ENCODE peak calls at places on chromosome 6, in seven cellular contexts. G is left ventricle myocardium inferior, U is retinal pigment epithelial cell, C is nephron progenitor cell, R is NCI-H1436, I is aorta, T is fibroblast of mammary gland. B is an unnamed sample.

GRCh38 chr6:83062225-83062624 is 3.4 kb downstream of the UBE3D start:
- DNase-seq in U (no peak), R (no peak), C (no peak), T (peak), G (no peak), I (no peak), B (no peak)

GRCh38 chr6:116695398-116695797 is 14.4 kb downstream of the KPNA5 start:
- DNase-seq in G (no peak), R (no peak), I (no peak), C (no peak), U (no peak), T (no peak), B (no peak)

GRCh38 chr6:43758617-43759050 is 11.4 kb upstream of the VEGFA start:
- DNase-seq in I (peak), T (no peak), G (peak), R (peak), C (peak), U (no peak), B (no peak)

GRCh38 chr6:105397987-105398386 is 4.9 kb downstream of the PREP start:
- DNase-seq in I (no peak), T (no peak), U (no peak), C (no peak), R (no peak), G (no peak), B (no peak)

GRCh38 chr6:142902636-142903053 is 42.3 kb downstream of the HIVEP2 start:
- DNase-seq in G (peak), U (peak), T (peak), C (no peak), I (peak), R (no peak), B (peak)

GRCh38 chr6:28923318-28924102 is at the start of gene TRIM27:
- DNase-seq in U (no peak), T (peak), C (peak), R (peak), I (peak), G (peak), B (no peak)

GRCh38 chr6:149456311-149457021 is 28.3 kb downstream of the ZC3H12D start:
- DNase-seq in R (no peak), T (no peak), G (no peak), I (peak), C (no peak), U (no peak), B (no peak)

GRCh38 chr6:3356056-3356823 is 97.5 kb downstream of the PSMG4 start:
- DNase-seq in G (peak), C (peak), R (peak), I (peak), U (no peak), T (peak), B (no peak)

GRCh38 chr6:8130399-8130798 is 28.1 kb upstream of the EEF1E1 start:
- DNase-seq in C (no peak), U (no peak), R (no peak), G (no peak), I (no peak), T (peak), B (peak)

GRCh38 chr6:30207619-30208295 is 5.4 kb downstream of the TRIM26 start:
- DNase-seq in R (no peak), C (no peak), T (peak), I (no peak), U (no peak), G (no peak), B (no peak)

GRCh38 chr6:26309731-26310142 is 55.3 kb upstream of the BTN3A2 start:
- DNase-seq in C (no peak), R (no peak), T (peak), I (no peak), U (no peak), G (no peak), B (no peak)

GRCh38 chr6:32517654-32518445 is 12.2 kb downstream of the HLA-DRB5 start:
- DNase-seq in T (no peak), R (no peak), G (no peak), C (no peak), U (no peak), I (no peak), B (no peak)

GRCh38 chr6:87391334-87391733 is 16.4 kb upstream of the CFAP206 start:
- DNase-seq in T (peak), C (peak), G (no peak), R (peak), U (no peak), I (no peak), B (peak)

GRCh38 chr6:35496851-35497570 is at the start of gene TEAD3:
- DNase-seq in U (no peak), R (no peak), I (no peak), G (peak), T (peak), C (peak), B (no peak)

GRCh38 chr6:132816665-132817064 is 2.3 kb downstream of the RPS12 start:
- DNase-seq in G (no peak), C (no peak), T (no peak), R (no peak), I (no peak), U (no peak), B (no peak)

B was measured in epithelial cell of proximal tubule.